ENCODE peak calls at places on chromosomes 4 and X, in eight cellular contexts. F, T, I, M, O, H, A and X are unnamed samples.

GRCh38 chrX:129793604-129794191 is 13.9 kb downstream of the SASH3 start:
- DNase-seq in F (no peak), A (no peak), M (no peak), H (no peak), O (no peak), I (no peak), T (no peak), X (no peak)

GRCh38 chr4:2363056-2363719 is 55.3 kb downstream of the ZFYVE28 start:
- DNase-seq in F (no peak), H (no peak), M (no peak), O (no peak), I (no peak), A (no peak), T (peak), X (no peak)

GRCh38 chr4:102578270-102578669 is 77.1 kb downstream of the NFKB1 start:
- DNase-seq in F (no peak), A (no peak), M (no peak), I (no peak), H (no peak), T (no peak), O (no peak), X (no peak)

GRCh38 chr4:72473434-72473900 is 95.6 kb downstream of the ADAMTS3 start:
- DNase-seq in M (no peak), F (no peak), I (no peak), A (no peak), T (no peak), H (no peak), O (no peak), X (no peak)

GRCh38 chr4:98838977-98839618 is 89.8 kb downstream of the EIF4E start:
- DNase-seq in I (no peak), F (no peak), A (peak), O (peak), T (no peak), M (no peak), H (no peak), X (no peak)

GRCh38 chr4:87758278-87758677 is 41.1 kb upstream of the IBSP start:
- DNase-seq in T (peak), H (no peak), I (no peak), M (no peak), F (no peak), O (no peak), A (no peak), X (no peak)

GRCh38 chr4:147787204-147787603 is 55.3 kb downstream of the ARHGAP10 start:
- DNase-seq in M (no peak), H (no peak), O (no peak), F (no peak), I (no peak), T (no peak), A (no peak), X (no peak)

GRCh38 chr4:168614316-168615057 is 117.6 kb downstream of the PALLD start:
- DNase-seq in M (no peak), I (no peak), A (no peak), O (no peak), T (peak), H (no peak), F (no peak), X (no peak)

GRCh38 chr4:18051281-18051680 is 29.7 kb upstream of the LCORL start:
- DNase-seq in F (no peak), M (no peak), H (no peak), T (peak), O (no peak), I (no peak), A (no peak), X (no peak)

GRCh38 chrX:154727418-154728323 is 23.2 kb downstream of the GAB3 start:
- DNase-seq in A (no peak), T (peak), H (no peak), F (peak), O (no peak), I (no peak), M (no peak), X (no peak)

GRCh38 chr4:25702848-25703247 is 47.2 kb downstream of the SLC34A2 start:
- DNase-seq in O (peak), A (no peak), I (no peak), T (peak), H (peak), M (no peak), F (no peak), X (no peak)

GRCh38 chr4:169823685-169824084 is 65.9 kb upstream of the HPF1 start:
- DNase-seq in M (peak), O (peak), F (no peak), A (peak), I (no peak), T (peak), H (no peak), X (no peak)

GRCh38 chrX:150984164-150984824 is 1.2 kb downstream of the HMGB3 start:
- DNase-seq in A (no peak), I (no peak), O (no peak), M (no peak), F (no peak), T (peak), H (no peak), X (no peak)

GRCh38 chr4:148980782-148981181 is 538.6 kb upstream of the NR3C2 start:
- DNase-seq in H (no peak), O (peak), M (no peak), T (no peak), I (no peak), A (no peak), F (no peak), X (no peak)

GRCh38 chr4:5433196-5433595 is 275.2 kb downstream of the EVC2 start:
- DNase-seq in F (no peak), T (no peak), M (no peak), O (no peak), H (no peak), I (no peak), A (no peak), X (no peak)

GRCh38 chrX:3712080-3712869 is 1.2 kb downstream of the PRKX start:
- DNase-seq in I (no peak), F (no peak), M (no peak), T (peak), O (peak), H (no peak), A (peak), X (no peak)

GRCh38 chrX:153662266-153662665 is 11.3 kb downstream of the PNCK start:
- DNase-seq in M (peak), F (no peak), T (peak), A (no peak), O (no peak), I (peak), H (no peak), X (peak)

GRCh38 chrX:45669715-45670360 is 469.2 kb upstream of the DIPK2B start:
- DNase-seq in H (no peak), T (peak), F (no peak), A (no peak), I (no peak), O (no peak), M (no peak), X (no peak)

GRCh38 chr4:88318751-88319350 is 34.5 kb upstream of the PPM1K start:
- DNase-seq in M (no peak), H (no peak), I (no peak), A (no peak), T (no peak), F (no peak), O (no peak), X (no peak)

GRCh38 chr4:4603592-4603991 is 61.7 kb upstream of the STX18 start:
- DNase-seq in T (no peak), O (no peak), I (no peak), F (no peak), H (no peak), A (no peak), M (no peak), X (no peak)

GRCh38 chr4:168357941-168358340 is 39.4 kb upstream of the DDX60 start:
- DNase-seq in F (no peak), M (no peak), A (no peak), I (no peak), T (peak), O (no peak), H (no peak), X (no peak)

GRCh38 chr4:33160126-33160525 is 2440.0 kb downstream of the PCDH7 start:
- DNase-seq in H (no peak), I (no peak), M (no peak), F (no peak), T (peak), O (peak), A (peak), X (no peak)